ENCODE peak calls at places on chromosome 2, in four cellular contexts. C is K562, W is left ventricle myocardium inferior, F is ovary. N is an unnamed sample. For H3K4me1 and H3K36me3, the result is how much of the 10 kb centered on the place peaks cover.

GRCh38 chr2:146931109-146931508 is 913.7 kb upstream of the ACVR2A start:
- DNase-seq in C (no peak), F (no peak), W (no peak), N (no peak)

GRCh38 chr2:204332706-204333105 is 212.6 kb upstream of the PARD3B start:
- DNase-seq in W (no peak), F (no peak), C (no peak), N (no peak)

GRCh38 chr2:184481862-184482261 is 116.5 kb upstream of the ZNF804A start:
- DNase-seq in W (no peak), F (no peak), C (no peak), N (no peak)

GRCh38 chr2:170157025-170157684 is 20.8 kb upstream of the MYO3B start:
- DNase-seq in F (no peak), C (no peak), W (no peak), N (no peak)

GRCh38 chr2:100919316-100919715 is 82.8 kb upstream of the RPL31 start:
- DNase-seq in W (no peak), F (no peak), C (no peak), N (no peak)

GRCh38 chr2:70340921-70341765 is 39.3 kb upstream of the FAM136A start:
- DNase-seq in F (no peak), W (no peak), C (peak), N (no peak)

GRCh38 chr2:171249689-171250088 is 89.0 kb upstream of the TLK1 start:
- DNase-seq in C (no peak), F (no peak), W (no peak), N (no peak)

GRCh38 chr2:126914811-126915500 is 16.3 kb downstream of the TEX51 start:
- DNase-seq in F (no peak), W (no peak), C (no peak), N (no peak)

GRCh38 chr2:203675086-203675485 is 31.4 kb upstream of the CD28 start:
- DNase-seq in W (no peak), C (no peak), F (no peak), N (no peak)

GRCh38 chr2:241885701-241886643 is 16.4 kb downstream of the RTP5 start:
- DNase-seq in W (no peak), C (no peak), F (no peak), N (no peak)

GRCh38 chr2:86284987-86285386 is 52.4 kb downstream of the REEP1 start:
- DNase-seq in F (no peak), W (no peak), C (no peak), N (no peak)

GRCh38 chr2:174153757-174154680 is 94.3 kb downstream of the OLA1 start:
- DNase-seq in W (no peak), F (no peak), C (peak), N (no peak)

GRCh38 chr2:54904836-54905235 is 145.4 kb downstream of the RTN4 start:
- DNase-seq in C (no peak), W (no peak), F (no peak), N (no peak)

GRCh38 chr2:24917086-24917485 is 3.0 kb downstream of the ADCY3 start:
- DNase-seq in W (no peak), C (peak), F (no peak), N (no peak)

GRCh38 chr2:109375656-109376055 is 238.1 kb downstream of the SEPTIN10 start:
- DNase-seq in C (no peak), W (no peak), F (no peak), N (no peak)

GRCh38 chr2:240203842-240204270 is 63.4 kb upstream of the OTOS start:
- DNase-seq in C (no peak), W (no peak), F (no peak), N (no peak)

GRCh38 chr2:15860760-15861159 is 79.6 kb upstream of the MYCN start:
- DNase-seq in W (no peak), C (no peak), F (no peak), N (no peak)
- TF ChIP-seq CTCF in W (no peak), C (no peak), F (no peak), N (no peak)

DNA sequence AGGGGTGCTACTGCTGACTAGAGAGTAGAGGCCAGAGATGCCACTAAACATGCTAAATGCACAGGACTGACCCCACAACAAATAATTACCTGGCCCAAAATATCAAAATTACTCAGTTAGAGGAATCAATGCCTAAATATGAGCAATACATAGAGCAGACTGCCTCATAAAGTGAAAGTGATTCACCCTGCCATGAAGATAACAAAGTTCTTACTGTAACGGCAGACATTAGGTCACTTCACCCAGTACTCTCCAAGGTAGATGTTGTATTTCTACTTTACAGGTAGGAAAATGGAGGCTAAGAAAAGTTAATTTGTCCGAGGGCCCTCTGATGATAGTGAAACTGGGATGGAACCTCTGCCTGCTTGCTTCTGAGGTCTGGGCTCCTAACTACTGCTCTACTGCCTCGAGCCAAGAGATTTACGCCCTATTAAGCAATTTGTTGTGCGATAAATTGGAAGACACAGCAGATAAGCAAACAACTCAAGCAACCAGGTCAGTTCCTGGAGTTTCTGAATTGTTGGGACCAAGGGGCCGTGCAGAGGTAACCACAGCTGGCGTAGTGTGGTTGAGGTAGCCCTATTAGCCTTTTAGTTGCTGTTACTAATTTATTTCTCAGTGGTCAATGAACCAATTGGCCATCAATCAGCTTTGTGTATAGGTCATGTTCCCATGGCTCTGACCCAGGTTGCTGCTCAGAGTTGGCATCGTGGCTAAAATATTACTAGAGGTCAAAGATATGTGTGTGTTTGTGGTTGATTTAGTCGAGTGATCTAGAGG is 4.8 kb downstream of the DHRS9 start:
- DNase-seq in W (no peak), C (peak), F (no peak), N (no peak)
- H3K4me1 ChIP-seq in W (under half), C (half or more), F (under half), N (under half)

GRCh38 chr2:43579275-43579981 is 16.4 kb downstream of the THADA start:
- DNase-seq in C (no peak), F (no peak), W (no peak), N (no peak)
- H3K36me3 ChIP-seq in C (half or more), F (under half), W (half or more), N (under half)

GRCh38 chr2:234257859-234258561 is 207.5 kb downstream of the SPP2 start:
- DNase-seq in F (peak), W (no peak), C (peak), N (no peak)
- TF ChIP-seq CTCF in F (no peak), W (peak), C (peak), N (peak)

GRCh38 chr2:200079356-200079755 is 124.0 kb downstream of the MAIP1 start:
- DNase-seq in W (no peak), C (no peak), F (no peak), N (no peak)

GRCh38 chr2:200081221-200081620 is 125.8 kb downstream of the MAIP1 start:
- DNase-seq in W (no peak), F (no peak), C (no peak), N (no peak)

GRCh38 chr2:200077838-200078237 is 122.5 kb downstream of the MAIP1 start:
- DNase-seq in W (no peak), F (no peak), C (no peak), N (no peak)

GRCh38 chr2:200077210-200077650 is 121.8 kb downstream of the MAIP1 start:
- DNase-seq in F (no peak), W (no peak), C (no peak), N (no peak)
- H3K4me1 ChIP-seq in F (under half), W (under half), C (under half), N (under half)

GRCh38 chr2:233435436-233436190 is 81.3 kb downstream of the DGKD start:
- DNase-seq in W (no peak), C (no peak), F (peak), N (no peak)

GRCh38 chr2:233436191-233436581 is 81.9 kb downstream of the DGKD start:
- DNase-seq in W (no peak), F (no peak), C (no peak), N (no peak)

GRCh38 chr2:233437439-233437955 is 83.2 kb downstream of the DGKD start:
- DNase-seq in W (no peak), C (no peak), F (no peak), N (no peak)

GRCh38 chr2:233438573-233439147 is 84.4 kb downstream of the DGKD start:
- DNase-seq in W (no peak), F (no peak), C (no peak), N (no peak)

GRCh38 chr2:233436691-233437438 is 82.6 kb downstream of the DGKD start:
- DNase-seq in F (peak), C (no peak), W (peak), N (no peak)
- H3K36me3 ChIP-seq in F (under half), C (under half), W (half or more), N (under half)

GRCh38 chr2:65030481-65030880 is 25.7 kb upstream of the CEP68 start:
- DNase-seq in C (no peak), F (no peak), W (no peak), N (no peak)
- TF ChIP-seq CTCF in C (no peak), F (no peak), W (no peak), N (no peak)

DNA sequence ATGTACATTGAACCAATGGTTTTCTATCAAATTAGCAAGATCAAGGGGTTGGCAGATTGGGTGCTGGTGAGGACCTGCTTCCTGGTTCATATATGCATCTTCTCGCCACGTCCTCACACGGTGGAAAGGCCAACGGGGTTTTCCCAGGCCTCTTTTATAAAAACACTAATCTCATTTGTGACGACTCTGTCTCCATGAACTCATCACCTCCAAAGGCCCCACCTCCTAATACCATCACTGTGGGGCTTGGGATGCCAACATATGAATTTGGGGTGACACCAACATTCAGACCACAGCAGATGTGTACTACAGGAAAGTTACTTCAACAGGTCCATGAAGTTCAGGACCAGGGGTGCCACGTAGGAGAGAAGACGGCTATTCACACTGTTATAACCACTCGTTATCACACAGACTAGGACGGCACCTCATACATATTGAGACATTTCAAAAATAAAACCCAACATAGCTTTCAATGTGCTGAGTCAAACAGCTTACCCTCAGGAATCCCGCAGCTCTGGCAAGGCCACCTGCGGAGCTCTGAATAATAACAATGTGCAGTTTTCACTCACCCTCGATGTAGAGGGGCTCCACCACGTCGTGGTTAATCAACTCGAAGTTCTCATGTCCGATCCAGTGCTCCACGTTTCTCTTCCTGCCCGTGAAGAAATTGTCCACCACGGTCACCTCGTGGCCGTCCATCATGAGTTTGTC is 49.3 kb downstream of the UXS1 start:
- DNase-seq in F (no peak), C (no peak), W (no peak), N (no peak)
- H3K4me1 ChIP-seq in F (under half), C (under half), W (under half), N (under half)

GRCh38 chr2:105388971-105389381 is 9.9 kb downstream of the FHL2 start:
- DNase-seq in F (no peak), C (no peak), W (no peak), N (no peak)

GRCh38 chr2:105391058-105391627 is 7.7 kb downstream of the FHL2 start:
- DNase-seq in W (no peak), C (no peak), F (no peak), N (no peak)

GRCh38 chr2:105393373-105394055 is 5.3 kb downstream of the FHL2 start:
- DNase-seq in F (peak), C (no peak), W (peak), N (no peak)

GRCh38 chr2:105391763-105392662 is 6.8 kb downstream of the FHL2 start:
- DNase-seq in W (no peak), F (no peak), C (no peak), N (no peak)

DNA sequence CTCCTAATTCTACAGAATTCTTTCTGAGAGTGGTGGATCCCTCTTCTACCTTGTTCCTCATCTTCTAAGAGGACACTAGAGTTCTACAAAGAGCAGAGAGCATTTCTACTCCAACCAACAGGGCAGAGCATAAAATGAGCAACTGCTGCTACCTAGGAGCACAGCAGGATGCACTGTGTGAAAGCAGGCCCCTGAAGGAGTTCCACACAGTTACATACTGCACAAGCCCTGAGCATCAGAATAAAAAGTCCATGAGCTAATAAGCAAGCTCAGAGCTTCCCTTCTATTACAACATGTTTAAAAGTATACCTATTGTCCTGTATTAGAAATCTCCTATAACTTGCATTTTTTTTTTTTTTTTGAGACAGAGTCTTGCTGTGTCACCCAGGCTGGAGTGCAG is 8.4 kb downstream of the FHL2 start:
- DNase-seq in W (no peak), C (no peak), F (no peak), N (no peak)
- H3K36me3 ChIP-seq in W (under half), C (under half), F (under half), N (under half)